ENCODE peak calls at places on chromosomes 16 and 17, in nine cellular contexts. O is AG09319; S is NB4; Z is Calu3; Y is tibial artery; E is foreskin keratinocyte; F is nephron progenitor cell; L is neural crest cell; V is CD8-positive, alpha-beta T cell. G is an unnamed sample.

GRCh38 chr17:57927048-57927723 is 28.0 kb downstream of the CUEDC1 start:
- DNase-seq in L (no peak), F (peak), S (no peak), E (no peak), V (no peak), O (peak), Z (no peak), Y (no peak), G (no peak)

GRCh38 chr17:28120766-28121165 is 78.3 kb downstream of the NLK start:
- DNase-seq in Y (no peak), V (no peak), L (no peak), O (no peak), E (no peak), F (no peak), S (no peak), Z (no peak), G (no peak)

GRCh38 chr17:13638855-13639458 is 37.2 kb upstream of the HS3ST3A1 start:
- DNase-seq in L (no peak), V (no peak), S (no peak), Y (no peak), Z (no peak), E (peak), O (peak), F (no peak), G (no peak)

GRCh38 chr16:87812200-87812656 is 46.4 kb upstream of the KLHDC4 start:
- DNase-seq in S (no peak), V (no peak), E (no peak), Y (no peak), F (no peak), Z (no peak), O (no peak), L (no peak), G (no peak)

GRCh38 chr17:65048441-65048840 is 8.1 kb downstream of the GNA13 start:
- DNase-seq in Y (no peak), Z (no peak), V (no peak), E (no peak), S (no peak), O (no peak), L (no peak), F (no peak), G (no peak)

GRCh38 chr17:82491196-82491530 is 28.4 kb upstream of the FOXK2 start:
- DNase-seq in Z (no peak), V (no peak), L (no peak), F (no peak), O (no peak), S (no peak), E (no peak), Y (no peak), G (no peak)

GRCh38 chr16:27795992-27796614 is 246.2 kb downstream of the KATNIP start:
- DNase-seq in S (peak), Z (peak), E (peak), O (no peak), L (peak), F (peak), V (no peak), Y (no peak), G (no peak)

GRCh38 chr17:1724869-1725641 is 551 bp downstream of the WDR81 start:
- DNase-seq in S (peak), Z (peak), L (peak), F (peak), O (no peak), V (no peak), Y (peak), E (no peak), G (no peak)

GRCh38 chr16:49327466-49327865 is 45.8 kb upstream of the CBLN1 start:
- DNase-seq in O (no peak), L (no peak), Z (no peak), Y (no peak), F (no peak), V (no peak), S (no peak), E (no peak), G (no peak)

GRCh38 chr17:73657473-73658116 is 13.3 kb upstream of the SDK2 start:
- DNase-seq in S (peak), O (no peak), Y (no peak), Z (peak), E (no peak), L (peak), V (no peak), F (peak), G (no peak)

GRCh38 chr16:67942200-67942509 is 1.8 kb downstream of the LCAT start:
- DNase-seq in Z (peak), V (no peak), L (peak), S (peak), F (peak), O (no peak), E (no peak), Y (peak), G (peak)

GRCh38 chr16:16127469-16128116 is 95.7 kb downstream of the ABCC6 start:
- DNase-seq in E (peak), L (peak), F (peak), O (peak), Y (peak), S (peak), V (peak), Z (peak), G (peak)

GRCh38 chr17:80850109-80850508 is 141.5 kb upstream of the CHMP6 start:
- DNase-seq in F (no peak), Y (no peak), S (no peak), Z (no peak), E (no peak), L (no peak), V (no peak), O (no peak), G (no peak)

GRCh38 chr16:78906135-78906534 is 694.4 kb downstream of the MAF start:
- DNase-seq in E (no peak), Z (no peak), V (no peak), L (no peak), O (no peak), S (no peak), Y (no peak), F (no peak), G (no peak)

GRCh38 chr17:2957631-2958286 is 105.6 kb downstream of the OR1D5 start:
- DNase-seq in O (no peak), Z (no peak), V (no peak), F (no peak), S (no peak), Y (no peak), E (no peak), L (no peak), G (no peak)

GRCh38 chr17:37131670-37132620 is 183.2 kb downstream of the AATF start:
- DNase-seq in E (no peak), O (no peak), V (no peak), L (no peak), Z (no peak), Y (no peak), S (no peak), F (peak), G (no peak)

GRCh38 chr16:54374136-54374535 is 87.5 kb upstream of the IRX3 start:
- DNase-seq in Z (no peak), F (no peak), O (no peak), V (no peak), Y (no peak), E (no peak), L (no peak), S (peak), G (no peak)

GRCh38 chr17:55265434-55266021 is 768 bp downstream of the HLF start:
- DNase-seq in V (no peak), E (no peak), L (no peak), Z (no peak), Y (no peak), F (peak), S (no peak), O (no peak), G (peak)

GRCh38 chr17:61701978-61702377 is 111.0 kb upstream of the NACA2 start:
- DNase-seq in Y (no peak), F (no peak), V (no peak), E (no peak), Z (no peak), S (no peak), O (no peak), L (no peak), G (no peak)

GRCh38 chr17:63337579-63337978 is 108.5 kb downstream of the CYB561 start:
- DNase-seq in F (no peak), S (no peak), V (no peak), O (no peak), L (no peak), Y (no peak), E (peak), Z (no peak), G (no peak)

GRCh38 chr17:38453951-38454421 is 25.7 kb downstream of the ARHGAP23 start:
- DNase-seq in F (peak), L (no peak), Y (no peak), S (no peak), Z (peak), E (no peak), V (no peak), O (no peak), G (no peak)

GRCh38 chr17:59330314-59330942 is 1.0 kb upstream of the YPEL2 start:
- DNase-seq in S (peak), E (peak), Y (peak), V (no peak), Z (peak), F (peak), L (no peak), O (no peak), G (no peak)

GRCh38 chr16:1288813-1289479 is 20.5 kb upstream of the UBE2I start:
- DNase-seq in F (no peak), V (no peak), L (no peak), S (no peak), Z (no peak), E (no peak), Y (no peak), O (no peak), G (no peak)

GRCh38 chr16:30561212-30561816 is 3.1 kb upstream of the ZNF764 start:
- DNase-seq in O (no peak), S (no peak), Y (no peak), V (no peak), Z (peak), F (no peak), L (no peak), E (no peak), G (no peak)

GRCh38 chr17:8397636-8398035 is at the start of gene RNF222:
- DNase-seq in L (no peak), Y (no peak), Z (peak), V (no peak), E (no peak), F (no peak), O (no peak), S (no peak), G (no peak)

GRCh38 chr17:65537845-65538678 is 23.4 kb downstream of the AXIN2 start:
- DNase-seq in Z (no peak), L (no peak), E (no peak), F (no peak), O (no peak), S (no peak), Y (no peak), V (no peak), G (no peak)

GRCh38 chr16:54454616-54455015 is 168.0 kb upstream of the IRX3 start:
- DNase-seq in Z (no peak), O (no peak), L (no peak), E (no peak), V (no peak), Y (no peak), F (no peak), S (peak), G (no peak)

GRCh38 chr16:84178892-84179611 is 7.8 kb downstream of the TAF1C start:
- DNase-seq in Y (no peak), O (no peak), V (no peak), L (no peak), Z (no peak), E (no peak), F (no peak), S (no peak), G (no peak)
- TF ChIP-seq CTCF in Y (no peak), O (no peak), V (no peak), L (no peak), Z (no peak), E (no peak), F (no peak), S (no peak), G (no peak)

GRCh38 chr16:57676624-57677085 is 8.5 kb downstream of the ADGRG3 start:
- DNase-seq in F (no peak), Z (no peak), Y (no peak), L (no peak), V (no peak), E (no peak), O (no peak), S (no peak), G (no peak)
- TF ChIP-seq CTCF in F (no peak), Z (no peak), Y (no peak), L (no peak), V (no peak), E (no peak), O (no peak), S (no peak), G (no peak)

GRCh38 chr16:14284930-14285541 is 213.9 kb downstream of the MRTFB start:
- DNase-seq in F (no peak), Y (peak), V (peak), S (no peak), E (peak), O (peak), L (no peak), Z (peak), G (no peak)
- TF ChIP-seq CTCF in F (no peak), Y (no peak), V (no peak), S (peak), E (peak), O (peak), L (peak), Z (peak), G (peak)

GRCh38 chr17:222172-222571 is 40.7 kb upstream of the DOC2B start:
- DNase-seq in Z (no peak), O (no peak), Y (peak), L (no peak), E (no peak), F (no peak), S (no peak), V (no peak), G (no peak)
- TF ChIP-seq CTCF in Z (no peak), O (no peak), Y (no peak), L (no peak), E (no peak), F (no peak), S (no peak), V (no peak), G (no peak)